ENCODE peak calls at places on chromosomes 16 and 17, in six cellular contexts. E is adrenal gland, W is cardiac muscle cell, S is heart right ventricle, B is foreskin fibroblast, T is left ventricle myocardium inferior. J is an unnamed sample.

GRCh38 chr17:43402078-43402477 is 3.3 kb downstream of the ARL4D start:
- DNase-seq in E (no peak), W (no peak), S (no peak), B (no peak), T (no peak), J (no peak)

GRCh38 chr17:46818319-46818928 is at the start of gene WNT3:
- DNase-seq in E (no peak), W (peak), S (no peak), B (no peak), T (no peak), J (no peak)

GRCh38 chr16:74568961-74569631 is 37.8 kb downstream of the GLG1 start:
- DNase-seq in E (no peak), W (no peak), S (no peak), B (peak), T (no peak), J (no peak)

GRCh38 chr17:64004903-64005733 is 7.0 kb downstream of the PRR29 start:
- DNase-seq in E (no peak), W (no peak), S (no peak), B (no peak), T (no peak), J (no peak)

GRCh38 chr17:41492351-41492750 is 2.6 kb upstream of the KRT36 start:
- DNase-seq in E (peak), W (no peak), S (no peak), B (peak), T (no peak), J (no peak)

GRCh38 chr17:82399601-82400101 is 18.5 kb upstream of the HEXD start:
- DNase-seq in E (no peak), W (no peak), S (no peak), B (peak), T (no peak), J (no peak)

GRCh38 chr16:29809850-29810698 is 1.9 kb upstream of the PRRT2 start:
- DNase-seq in E (peak), W (no peak), S (peak), B (peak), T (no peak), J (no peak)

GRCh38 chr16:86210403-86211193 is 299.7 kb upstream of the FOXF1 start:
- DNase-seq in E (no peak), W (no peak), S (no peak), B (no peak), T (no peak), J (no peak)

GRCh38 chr17:63997341-63998048 is 656 bp upstream of the PRR29 start:
- DNase-seq in E (no peak), W (peak), S (peak), B (no peak), T (no peak), J (no peak)

GRCh38 chr16:84953051-84953746 is 58.1 kb downstream of the ZDHHC7 start:
- DNase-seq in E (no peak), W (no peak), S (no peak), B (no peak), T (no peak), J (no peak)

GRCh38 chr16:84196727-84197486 is 6.0 kb downstream of the ADAD2 start:
- DNase-seq in E (no peak), W (no peak), S (no peak), B (no peak), T (no peak), J (no peak)

GRCh38 chr16:63737633-63738032 is 1384.2 kb downstream of the CDH11 start:
- DNase-seq in E (no peak), W (no peak), S (no peak), B (no peak), T (no peak), J (no peak)

GRCh38 chr17:5585814-5586558 is 1.7 kb upstream of the NLRP1 start:
- DNase-seq in E (no peak), W (no peak), S (no peak), B (peak), T (no peak), J (no peak)

GRCh38 chr16:89031715-89032659 is 55.0 kb upstream of the CBFA2T3 start:
- DNase-seq in E (peak), W (no peak), S (peak), B (no peak), T (peak), J (no peak)

GRCh38 chr17:60901222-60901621 is 223.6 kb downstream of the BCAS3 start:
- DNase-seq in E (no peak), W (no peak), S (no peak), B (peak), T (no peak), J (no peak)

GRCh38 chr17:78359216-78359935 is 501 bp downstream of the SOCS3 start:
- DNase-seq in E (peak), W (peak), S (no peak), B (peak), T (peak), J (no peak)

GRCh38 chr16:1786242-1787055 is 3.7 kb downstream of the NUBP2 start:
- DNase-seq in E (peak), W (no peak), S (no peak), B (no peak), T (peak), J (no peak)

GRCh38 chr17:47423406-47424295 is 99.9 kb downstream of the EFCAB13 start:
- DNase-seq in E (no peak), W (peak), S (peak), B (peak), T (peak), J (no peak)

GRCh38 chr16:619476-620100 is 11.2 kb upstream of the WFIKKN1 start:
- DNase-seq in E (no peak), W (no peak), S (no peak), B (no peak), T (no peak), J (no peak)

GRCh38 chr17:60959011-60959410 is 281.4 kb downstream of the BCAS3 start:
- DNase-seq in E (no peak), W (no peak), S (no peak), B (peak), T (no peak), J (no peak)

GRCh38 chr16:80530479-80530878 is 10.3 kb upstream of the DYNLRB2 start:
- DNase-seq in E (no peak), W (no peak), S (no peak), B (no peak), T (no peak), J (no peak)

GRCh38 chr17:47714773-47715396 is 18.2 kb upstream of the TBX21 start:
- DNase-seq in E (no peak), W (no peak), S (no peak), B (no peak), T (no peak), J (no peak)

GRCh38 chr17:80861892-80862291 is 129.7 kb upstream of the CHMP6 start:
- DNase-seq in E (no peak), W (peak), S (peak), B (peak), T (no peak), J (no peak)

GRCh38 chr16:78323315-78323714 is 223.9 kb downstream of the WWOX start:
- DNase-seq in E (no peak), W (no peak), S (no peak), B (no peak), T (no peak), J (no peak)

GRCh38 chr17:63378411-63379076 is 67.6 kb downstream of the CYB561 start:
- DNase-seq in E (no peak), W (no peak), S (no peak), B (no peak), T (no peak), J (no peak)

GRCh38 chr17:20059728-20060188 is 50.6 kb downstream of the SPECC1 start:
- DNase-seq in E (no peak), W (no peak), S (no peak), B (peak), T (no peak), J (no peak)

GRCh38 chr17:20562587-20562986 is 16.9 kb upstream of the CDRT15L2 start:
- DNase-seq in E (no peak), W (no peak), S (no peak), B (no peak), T (no peak), J (no peak)

GRCh38 chr16:11014159-11014558 is 69.8 kb downstream of the CLEC16A start:
- DNase-seq in E (no peak), W (no peak), S (no peak), B (no peak), T (no peak), J (no peak)

GRCh38 chr17:41519501-41520224 is 973 bp upstream of the KRT15 start:
- DNase-seq in E (no peak), W (no peak), S (no peak), B (no peak), T (no peak), J (no peak)

GRCh38 chr17:28443901-28444638 is 29.4 kb upstream of the SLC13A2 start:
- DNase-seq in E (no peak), W (no peak), S (no peak), B (no peak), T (no peak), J (no peak)

GRCh38 chr17:3542410-3543088 is 15.1 kb downstream of the TRPV3 start:
- DNase-seq in E (no peak), W (no peak), S (no peak), B (no peak), T (no peak), J (no peak)

GRCh38 chr16:5064915-5065314 is 841 bp downstream of the C16orf89 start:
- DNase-seq in E (no peak), W (no peak), S (no peak), B (no peak), T (no peak), J (no peak)

GRCh38 chr16:55542459-55543082 is 23.9 kb upstream of the CAPNS2 start:
- DNase-seq in E (no peak), W (no peak), S (no peak), B (peak), T (no peak), J (peak)

GRCh38 chr17:57629470-57629869 is 115.6 kb downstream of the CCDC182 start:
- DNase-seq in E (no peak), W (no peak), S (no peak), B (peak), T (no peak), J (no peak)

GRCh38 chr16:13919330-13919682 is 648 bp upstream of the ERCC4 start:
- DNase-seq in E (no peak), W (peak), S (no peak), B (peak), T (no peak), J (peak)

GRCh38 chr16:64589836-64590235 is 532.0 kb downstream of the CDH11 start:
- DNase-seq in E (no peak), W (no peak), S (no peak), B (peak), T (no peak), J (no peak)

GRCh38 chr16:57865746-57866528 is 63.6 kb upstream of the KIFC3 start:
- DNase-seq in E (no peak), W (no peak), S (no peak), B (no peak), T (no peak), J (no peak)
- TF ChIP-seq CTCF in E (no peak), W (no peak), S (no peak), B (no peak), T (no peak), J (no peak)

GRCh38 chr17:75345514-75346167 is 56.4 kb upstream of the SLC25A19 start:
- DNase-seq in E (no peak), W (no peak), S (no peak), B (no peak), T (no peak), J (no peak)

GRCh38 chr17:75348386-75349012 is 57.0 kb downstream of the GRB2 start:
- DNase-seq in E (no peak), W (no peak), S (no peak), B (no peak), T (no peak), J (no peak)

GRCh38 chr17:75349589-75349988 is 55.9 kb downstream of the GRB2 start:
- DNase-seq in E (no peak), W (no peak), S (no peak), B (no peak), T (no peak), J (no peak)

GRCh38 chr17:75344664-75345063 is 55.4 kb upstream of the SLC25A19 start:
- DNase-seq in E (no peak), W (no peak), S (no peak), B (no peak), T (no peak), J (no peak)

DNA sequence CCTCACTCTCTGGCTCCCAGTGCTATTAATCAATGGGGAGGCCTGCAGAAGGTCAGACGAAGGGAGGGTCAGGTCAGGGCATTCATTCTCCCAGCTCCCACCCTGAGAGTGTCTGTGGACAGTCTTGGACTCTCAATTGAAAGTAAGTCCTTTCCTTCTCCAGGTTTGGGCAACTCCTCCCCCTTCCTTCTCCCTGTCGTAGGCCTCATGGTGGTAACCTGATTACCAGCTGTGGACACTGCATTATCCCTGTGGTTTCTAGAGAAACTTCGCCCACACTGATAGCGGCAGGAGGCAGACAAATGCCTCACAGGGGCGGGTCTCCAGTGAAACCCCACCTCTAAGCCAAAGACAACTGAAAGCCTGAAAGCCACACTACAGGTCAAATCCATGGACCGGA is 57.7 kb upstream of the SLC25A19 start:
- DNase-seq in E (no peak), W (no peak), S (no peak), B (peak), T (no peak), J (no peak)
- H3K4me3 ChIP-seq in E (no peak), W (no peak), S (no peak), B (no peak), T (no peak), J (no peak)

GRCh38 chr17:752620-753219 is 656 bp upstream of the GEMIN4 start:
- DNase-seq in E (peak), W (no peak), S (peak), B (peak), T (peak), J (peak)

GRCh38 chr17:753407-753806 is 1.3 kb upstream of the GEMIN4 start:
- DNase-seq in E (no peak), W (no peak), S (no peak), B (no peak), T (no peak), J (no peak)

GRCh38 chr17:751269-752001 is 629 bp downstream of the GEMIN4 start:
- DNase-seq in E (peak), W (peak), S (peak), B (peak), T (peak), J (no peak)

GRCh38 chr17:750431-751037 is 1.5 kb downstream of the GEMIN4 start:
- DNase-seq in E (no peak), W (no peak), S (no peak), B (peak), T (no peak), J (no peak)

DNA sequence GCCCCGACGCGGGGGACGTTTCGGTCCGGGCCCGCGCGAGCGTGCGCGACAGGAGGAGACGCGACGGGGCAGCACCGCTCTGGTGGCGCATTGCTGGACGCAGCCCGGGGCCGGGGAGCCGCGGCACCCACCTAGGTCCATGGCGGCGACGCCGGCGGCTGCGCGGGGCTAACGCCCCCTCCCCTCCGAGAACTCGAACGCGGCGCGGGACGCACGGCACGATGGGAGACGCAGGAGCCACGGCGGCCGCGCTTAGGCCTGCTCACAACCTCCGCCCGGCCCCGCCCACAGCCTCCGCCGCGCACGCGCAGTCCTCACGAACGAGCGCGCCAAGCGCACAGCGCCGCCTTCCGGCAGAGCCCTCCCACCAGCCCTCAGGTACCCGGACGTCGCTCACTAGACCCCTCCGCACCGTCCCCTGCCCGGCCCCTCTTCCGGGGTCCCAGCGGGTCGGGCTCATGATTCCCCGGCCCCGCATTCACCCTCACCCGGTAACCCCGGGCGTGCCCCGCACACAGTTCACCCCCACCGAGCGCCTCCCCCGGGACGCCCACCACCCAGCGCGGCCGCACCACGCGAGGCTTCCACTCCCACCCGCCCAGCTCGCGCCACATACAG is at the start of gene GEMIN4:
- DNase-seq in E (peak), W (peak), S (peak), B (peak), T (peak), J (peak)
- TF ChIP-seq CTCF in E (peak), W (peak), S (peak), B (peak), T (peak), J (peak)

DNA sequence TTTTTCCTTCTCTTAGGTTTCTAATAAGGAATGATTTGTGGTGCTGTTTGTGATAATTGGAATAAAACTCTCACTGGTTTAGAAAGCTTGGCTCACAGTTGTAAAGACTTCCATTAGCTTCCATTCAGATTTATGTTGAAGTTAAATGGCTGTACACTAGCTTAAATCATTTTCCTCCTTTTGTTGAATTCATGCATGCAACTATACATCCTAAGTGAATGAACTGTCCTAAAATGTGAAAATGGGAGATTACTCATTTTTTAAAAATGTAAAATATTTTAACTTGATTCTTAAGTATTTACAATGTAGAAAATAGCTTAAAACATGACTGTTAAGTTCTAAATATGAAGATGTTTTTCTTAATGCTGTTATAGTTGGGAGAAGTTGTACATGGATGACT is 15.2 kb downstream of the PRKCA start:
- DNase-seq in E (no peak), W (no peak), S (no peak), B (peak), T (no peak), J (no peak)
- H3K4me3 ChIP-seq in E (no peak), W (no peak), S (no peak), B (no peak), T (no peak), J (no peak)

GRCh38 chr16:56603589-56603988 is 4.8 kb upstream of the MT2A start:
- DNase-seq in E (peak), W (no peak), S (peak), B (peak), T (peak), J (no peak)

GRCh38 chr16:56604966-56605365 is 3.4 kb upstream of the MT2A start:
- DNase-seq in E (no peak), W (no peak), S (no peak), B (peak), T (no peak), J (no peak)

GRCh38 chr16:56605475-56605874 is 2.9 kb upstream of the MT2A start:
- DNase-seq in E (no peak), W (no peak), S (no peak), B (no peak), T (no peak), J (no peak)

GRCh38 chr16:56601325-56601724 is 7.1 kb upstream of the MT2A start:
- DNase-seq in E (no peak), W (no peak), S (no peak), B (no peak), T (no peak), J (no peak)

DNA sequence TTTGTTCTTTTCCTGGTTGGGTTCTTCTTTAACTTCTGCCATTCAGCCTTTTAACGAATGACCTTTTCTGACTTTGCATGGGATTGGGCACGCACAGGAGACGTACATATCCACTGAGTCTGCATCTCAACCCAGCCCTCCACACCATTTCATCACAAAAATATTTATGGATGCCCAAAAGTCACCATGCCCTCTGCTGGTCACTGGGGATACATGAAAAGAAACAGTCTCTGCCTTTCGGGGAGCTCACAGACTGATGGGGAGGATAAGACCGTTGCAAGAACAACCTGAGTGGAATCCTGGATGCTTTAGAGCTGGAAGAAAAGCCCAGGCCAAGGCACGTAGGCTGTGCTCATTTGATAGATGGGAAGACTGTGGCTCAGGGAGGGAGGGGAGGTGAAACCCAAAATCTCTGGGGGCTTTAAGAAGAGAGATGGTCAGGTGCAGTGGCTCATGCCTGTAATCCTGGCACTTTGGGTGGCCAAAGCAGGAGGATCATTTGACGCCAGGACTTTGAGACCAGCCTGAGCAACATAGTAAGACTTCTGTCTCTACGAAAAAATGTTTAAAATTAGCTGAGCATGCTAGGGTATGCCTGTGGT is 7.9 kb upstream of the MT2A start:
- DNase-seq in E (peak), W (peak), S (no peak), B (peak), T (no peak), J (no peak)
- TF ChIP-seq CTCF in E (peak), W (peak), S (peak), B (peak), T (peak), J (peak)

GRCh38 chr17:7018331-7018964 is 4.4 kb upstream of the BCL6B start:
- DNase-seq in E (peak), W (no peak), S (peak), B (no peak), T (no peak), J (no peak)
- H3K4me3 ChIP-seq in E (peak), W (no peak), S (peak), B (no peak), T (peak), J (no peak)

DNA sequence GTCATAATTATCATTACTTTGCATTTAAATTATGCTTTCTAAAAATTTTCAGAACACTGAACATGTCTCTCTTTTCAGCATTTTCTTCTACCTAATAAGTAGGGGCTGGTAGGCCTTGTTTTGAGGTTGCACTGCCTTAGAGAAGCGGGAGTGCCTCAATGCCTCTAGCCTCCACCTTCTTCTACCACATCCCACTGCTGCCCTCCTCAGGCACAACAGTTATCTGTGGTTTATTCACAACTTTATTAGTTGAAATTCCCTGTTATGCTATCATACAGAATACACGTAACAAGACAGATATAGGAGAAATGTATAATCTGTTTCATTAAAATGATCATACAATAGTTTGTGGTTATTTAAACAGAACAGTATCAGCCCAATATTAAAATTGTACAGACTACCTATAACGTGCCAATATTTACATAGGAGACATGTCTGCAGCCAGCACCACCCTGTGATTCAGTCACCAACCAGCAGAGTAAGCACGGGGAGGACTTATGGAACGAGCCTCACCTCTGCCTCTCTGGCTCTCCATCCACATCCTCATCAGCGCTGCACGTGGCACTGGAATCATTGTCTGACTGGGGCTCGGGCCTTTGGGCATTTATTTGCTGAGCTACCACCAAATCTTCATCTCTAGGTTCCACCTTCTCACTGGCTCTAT is 101.2 kb downstream of the TTC19 start:
- DNase-seq in E (no peak), W (no peak), S (no peak), B (no peak), T (no peak), J (no peak)
- TF ChIP-seq CTCF in E (no peak), W (peak), S (no peak), B (no peak), T (no peak), J (no peak)

J was measured in astrocyte of the cerebellum.